ENCODE peak calls at places on chromosomes 6 and 20, in ten cellular contexts. X is iPS-NIHi11; O is cardiac septum; L is naive B cell; P is posterior vena cava; J is left ventricle myocardium inferior; Q is right lobe of liver; Y is GDM1; U is posterior cingulate gyrus; W is activated T-cell treated with anti-CD3 and anti-CD28 coated beads, Interleukin-2, amount 50 U/mL, for 72 hours. C is an unnamed sample.

GRCh38 chr6:84249724-84250123 is 22.3 kb upstream of the CEP162 start:
- DNase-seq in Y (no peak), Q (no peak), O (no peak), P (no peak), L (no peak), U (no peak), W (no peak), J (no peak), X (peak; percentile 25), C (no peak)

GRCh38 chr6:149863596-149863845 is 638 bp downstream of the LRP11 start:
- DNase-seq in J (no peak), U (no peak), P (no peak), Q (no peak), X (no peak), O (no peak), Y (no peak), W (no peak), L (no peak), C (no peak)

GRCh38 chr20:25221592-25222460 is 26.1 kb upstream of the PYGB start:
- DNase-seq in L (no peak), X (no peak), J (peak; percentile 66), P (peak; percentile 86), O (no peak), W (no peak), Q (no peak), U (no peak), Y (no peak), C (no peak)

GRCh38 chr6:119129148-119129967 is 50.9 kb upstream of the FAM184A start:
- DNase-seq in J (no peak), P (no peak), O (no peak), Q (no peak), U (no peak), Y (peak; percentile 32), W (peak; percentile 49), X (peak; percentile 42), L (peak; percentile 34), C (peak; percentile 62)

GRCh38 chr6:100084301-100085161 is 90.5 kb upstream of the MCHR2 start:
- DNase-seq in L (no peak), Q (no peak), X (no peak), O (no peak), U (no peak), J (no peak), Y (no peak), P (no peak), W (no peak), C (no peak)

GRCh38 chr20:46672543-46673148 is 16.6 kb downstream of the TP53RK start:
- DNase-seq in X (no peak), Q (no peak), U (no peak), O (no peak), L (no peak), Y (no peak), P (no peak), W (no peak), J (no peak), C (no peak)

GRCh38 chr6:157670466-157671186 is 152.4 kb upstream of the SNX9 start:
- DNase-seq in U (no peak), Q (no peak), W (no peak), O (peak; percentile 58), Y (no peak), X (no peak), P (peak; percentile 87), L (no peak), J (peak; percentile 51), C (no peak)

GRCh38 chr20:48234951-48235350 is 449.7 kb upstream of the SULF2 start:
- DNase-seq in L (no peak), O (no peak), Q (no peak), X (no peak), J (no peak), U (no peak), W (no peak), P (no peak), Y (no peak), C (no peak)

GRCh38 chr6:159815410-159815809 is 15.3 kb downstream of the PNLDC1 start:
- DNase-seq in Q (no peak), W (no peak), U (no peak), O (no peak), P (no peak), J (no peak), L (no peak), X (no peak), Y (no peak), C (no peak)

GRCh38 chr20:48285656-48286055 is 500.4 kb upstream of the SULF2 start:
- DNase-seq in Y (no peak), L (no peak), J (no peak), W (no peak), O (no peak), U (no peak), Q (no peak), P (no peak), X (no peak), C (no peak)

GRCh38 chr6:39760246-39760952 is 31.8 kb upstream of the DAAM2 start:
- DNase-seq in J (no peak), L (no peak), W (no peak), P (no peak), U (no peak), Q (no peak), X (no peak), Y (no peak), O (no peak), C (no peak)

GRCh38 chr6:97394160-97394748 is 111.2 kb upstream of the MMS22L start:
- DNase-seq in W (peak; percentile 62), Y (peak; percentile 40), P (no peak), L (peak; percentile 46), X (peak; percentile 72), U (no peak), J (no peak), Q (no peak), O (no peak), C (peak; percentile 44)

GRCh38 chr20:58140787-58141396 is 87.6 kb downstream of the ANKRD60 start:
- DNase-seq in P (no peak), U (no peak), Q (no peak), Y (no peak), L (no peak), W (no peak), J (no peak), O (no peak), X (no peak), C (no peak)

GRCh38 chr6:111996159-111996558 is 57.7 kb upstream of the CCN6 start:
- DNase-seq in X (no peak), Q (no peak), L (no peak), O (no peak), Y (no peak), J (no peak), W (no peak), P (no peak), U (no peak), C (no peak)

GRCh38 chr6:128655978-128656498 is 135.6 kb upstream of the PTPRK start:
- DNase-seq in X (peak; percentile 9), W (peak; percentile 24), P (no peak), L (no peak), Q (no peak), U (no peak), O (no peak), J (no peak), Y (no peak), C (no peak)

GRCh38 chr20:49668181-49668877 is 45.3 kb downstream of the B4GALT5 start:
- DNase-seq in P (no peak), L (peak; percentile 12), Y (no peak), Q (no peak), O (no peak), X (no peak), J (peak; percentile 19), U (no peak), W (peak; percentile 57), C (no peak)

GRCh38 chr6:89952696-89953095 is 58.4 kb downstream of the GJA10 start:
- DNase-seq in J (no peak), P (no peak), Y (peak; percentile 49), L (peak; percentile 25), O (no peak), Q (no peak), X (no peak), W (peak; percentile 62), U (no peak), C (no peak)

GRCh38 chr20:34849778-34850177 is 22.9 kb downstream of the GGT7 start:
- DNase-seq in P (no peak), X (no peak), Y (no peak), Q (no peak), L (no peak), W (no peak), O (no peak), U (no peak), J (no peak), C (no peak)

GRCh38 chr6:154513601-154514320 is 3.3 kb upstream of the CNKSR3 start:
- DNase-seq in P (no peak), Q (no peak), J (no peak), L (no peak), Y (no peak), U (no peak), O (no peak), W (no peak), X (no peak), C (no peak)

GRCh38 chr20:49501917-49502316 is 19.4 kb upstream of the KCNB1 start:
- DNase-seq in J (no peak), O (no peak), W (no peak), P (no peak), Y (no peak), Q (peak; percentile 3), L (no peak), U (no peak), X (peak; percentile 41), C (no peak)

GRCh38 chr6:88119769-88120168 is 46.4 kb downstream of the CNR1 start:
- DNase-seq in Y (no peak), U (no peak), W (no peak), J (no peak), O (no peak), L (no peak), X (peak; percentile 42), P (no peak), Q (no peak), C (no peak)

GRCh38 chr6:147000545-147001488 is 203.4 kb upstream of the STXBP5 start:
- DNase-seq in P (no peak), Y (no peak), J (no peak), L (no peak), W (no peak), Q (no peak), O (no peak), X (no peak), U (no peak), C (no peak)

GRCh38 chr6:44404022-44404714 is 16.7 kb downstream of the CDC5L start:
- DNase-seq in J (no peak), Y (no peak), Q (no peak), P (no peak), U (no peak), L (no peak), X (no peak), W (no peak), O (no peak), C (no peak)

GRCh38 chr6:149716584-149716983 is 1.3 kb downstream of the LATS1 start:
- DNase-seq in J (no peak), U (no peak), L (no peak), W (no peak), Q (no peak), X (peak; percentile 16), Y (no peak), O (no peak), P (no peak), C (no peak)

GRCh38 chr6:42454428-42454791 is 2.7 kb upstream of the TRERF1 start:
- DNase-seq in X (no peak), Q (no peak), L (no peak), P (peak; percentile 85), J (peak; percentile 63), W (no peak), Y (no peak), U (no peak), O (no peak), C (no peak)

GRCh38 chr6:31308050-31308844 is 36.4 kb upstream of the HLA-C start:
- DNase-seq in J (no peak), O (peak; percentile 85), W (peak; percentile 49), U (no peak), X (peak; percentile 94), L (peak; percentile 77), Q (peak; percentile 57), Y (no peak), P (peak; percentile 81), C (no peak)

GRCh38 chr6:149468179-149468578 is 16.6 kb downstream of the ZC3H12D start:
- DNase-seq in P (peak; percentile 36), W (no peak), L (peak; percentile 73), X (no peak), Y (no peak), J (no peak), U (no peak), Q (no peak), O (no peak), C (no peak)

GRCh38 chr6:87419266-87419665 is 11.5 kb downstream of the CFAP206 start:
- DNase-seq in X (no peak), L (no peak), O (no peak), J (no peak), U (no peak), Q (no peak), W (no peak), Y (no peak), P (no peak), C (no peak)

C was measured in NCI-H510A treated with DMSO at 0.1 percent for 48 hours.